ENCODE peak calls at places on chromosome 21, in eight cellular contexts. J is lung; E is OCI-LY7; V is HFF-Myc; D is HCT116; S is endothelial cell; I is CD8-positive, alpha-beta T cell; L is psoas muscle. U is an unnamed sample.

GRCh38 chr21:43693981-43694380 is 24.9 kb upstream of the PDXK start:
- DNase-seq in J (no peak), D (no peak), S (no peak), I (no peak), E (no peak), V (no peak), L (no peak), U (no peak)

GRCh38 chr21:21682172-21682571 is 684.0 kb downstream of the NCAM2 start:
- DNase-seq in S (no peak), E (no peak), V (peak; percentile 12), D (no peak), J (no peak), I (no peak), L (no peak), U (no peak)

GRCh38 chr21:43333301-43334062 is 93.4 kb downstream of the SIK1 start:
- DNase-seq in J (peak; percentile 74), I (no peak), S (peak; percentile 28), D (no peak), E (no peak), L (peak; percentile 69), V (peak; percentile 52), U (no peak)

GRCh38 chr21:37060296-37060695 is 12.6 kb downstream of the PIGP start:
- DNase-seq in V (peak; percentile 95), E (peak; percentile 26), D (peak; percentile 82), L (peak; percentile 36), I (no peak), J (peak; percentile 53), S (no peak), U (no peak)

GRCh38 chr21:42614811-42615342 is 38.5 kb upstream of the PDE9A start:
- DNase-seq in I (peak; percentile 31), E (peak; percentile 18), S (no peak), V (no peak), J (peak; percentile 62), L (no peak), D (no peak), U (peak; percentile 58)

GRCh38 chr21:36738489-36739126 is 39.7 kb downstream of the SIM2 start:
- DNase-seq in L (no peak), E (no peak), S (no peak), V (no peak), J (no peak), D (no peak), I (no peak), U (no peak)

GRCh38 chr21:42558846-42559245 is 45.2 kb downstream of the SLC37A1 start:
- DNase-seq in V (no peak), D (no peak), I (no peak), L (no peak), J (no peak), E (no peak), S (no peak), U (no peak)

GRCh38 chr21:40602105-40602504 is 244.9 kb downstream of the DSCAM start:
- DNase-seq in S (no peak), E (no peak), L (peak; percentile 16), V (no peak), J (no peak), D (no peak), I (no peak), U (no peak)

GRCh38 chr21:42595281-42596187 is 57.9 kb upstream of the PDE9A start:
- DNase-seq in D (no peak), L (no peak), V (no peak), S (no peak), E (no peak), I (no peak), J (no peak), U (no peak)

GRCh38 chr21:30448514-30448913 is 8.4 kb downstream of the KRTAP15-1 start:
- DNase-seq in L (no peak), I (no peak), S (no peak), J (no peak), D (no peak), E (no peak), V (no peak), U (no peak)

GRCh38 chr21:30439975-30440374 is at the start of gene KRTAP15-1:
- DNase-seq in L (no peak), I (no peak), E (no peak), S (no peak), J (no peak), V (no peak), D (no peak), U (no peak)

GRCh38 chr21:30443226-30443625 is 3.2 kb downstream of the KRTAP15-1 start:
- DNase-seq in E (no peak), L (no peak), J (no peak), I (no peak), S (no peak), D (no peak), V (no peak), U (no peak)

GRCh38 chr21:30446969-30447368 is 6.9 kb downstream of the KRTAP15-1 start:
- DNase-seq in L (no peak), D (no peak), S (no peak), I (no peak), V (no peak), E (no peak), J (no peak), U (no peak)

GRCh38 chr21:30444204-30444603 is 4.1 kb downstream of the KRTAP15-1 start:
- DNase-seq in D (no peak), V (no peak), S (peak; percentile 40), J (no peak), I (no peak), E (no peak), L (no peak), U (no peak)
- TF ChIP-seq CTCF in D (no peak), V (no peak), S (no peak), J (no peak), I (no peak), E (no peak), L (no peak), U (no peak)

GRCh38 chr21:38833122-38833521 is 27.4 kb downstream of the ETS2 start:
- DNase-seq in S (no peak), D (no peak), I (no peak), E (no peak), J (no peak), V (no peak), L (no peak), U (no peak)
- TF ChIP-seq CTCF in S (no peak), D (no peak), I (no peak), E (no peak), J (no peak), V (no peak), L (no peak), U (no peak)

GRCh38 chr21:45632897-45633260 is 10.6 kb upstream of the PCBP3 start:
- DNase-seq in D (no peak), L (no peak), S (no peak), V (no peak), E (no peak), I (no peak), J (no peak), U (no peak)

GRCh38 chr21:45630876-45631275 is 12.6 kb upstream of the PCBP3 start:
- DNase-seq in J (no peak), L (no peak), E (no peak), D (no peak), I (no peak), S (no peak), V (no peak), U (no peak)

GRCh38 chr21:45632165-45632896 is 11.2 kb upstream of the PCBP3 start:
- DNase-seq in J (no peak), E (peak; percentile 85), S (no peak), V (no peak), D (no peak), L (no peak), I (no peak), U (no peak)

GRCh38 chr21:45630066-45630694 is 13.3 kb upstream of the PCBP3 start:
- DNase-seq in E (no peak), I (no peak), S (no peak), D (no peak), V (no peak), J (no peak), L (no peak), U (no peak)

GRCh38 chr21:45631540-45631939 is 12.0 kb upstream of the PCBP3 start:
- DNase-seq in E (no peak), V (no peak), S (no peak), I (no peak), D (no peak), L (no peak), J (no peak), U (no peak)
- TF ChIP-seq CTCF in E (no peak), V (no peak), S (no peak), I (no peak), D (no peak), L (no peak), J (no peak), U (no peak)

GRCh38 chr21:17513214-17514123 is 626 bp downstream of the CXADR start:
- DNase-seq in S (peak; percentile 37), D (no peak), E (peak; percentile 57), L (no peak), J (peak; percentile 35), V (no peak), I (no peak), U (peak; percentile 31)
- TF ChIP-seq CTCF in S (no peak), D (no peak), E (peak; percentile 53), L (no peak), J (no peak), V (no peak), I (no peak), U (no peak)

GRCh38 chr21:25427828-25428227 is 179.5 kb downstream of the MRPL39 start:
- DNase-seq in E (no peak), D (no peak), J (no peak), S (no peak), V (no peak), L (no peak), I (no peak), U (no peak)
- TF ChIP-seq CTCF in E (no peak), D (no peak), J (no peak), S (no peak), V (no peak), L (no peak), I (no peak), U (no peak)

GRCh38 chr21:18041012-18041411 is 203.6 kb upstream of the CHODL start:
- DNase-seq in I (no peak), E (peak; percentile 20), L (no peak), J (no peak), D (no peak), S (peak; percentile 29), V (no peak), U (no peak)
- TF ChIP-seq CTCF in I (no peak), E (peak; percentile 80), L (peak; percentile 8), J (peak; percentile 10), D (no peak), S (no peak), V (peak; percentile 13), U (peak; percentile 34)

DNA sequence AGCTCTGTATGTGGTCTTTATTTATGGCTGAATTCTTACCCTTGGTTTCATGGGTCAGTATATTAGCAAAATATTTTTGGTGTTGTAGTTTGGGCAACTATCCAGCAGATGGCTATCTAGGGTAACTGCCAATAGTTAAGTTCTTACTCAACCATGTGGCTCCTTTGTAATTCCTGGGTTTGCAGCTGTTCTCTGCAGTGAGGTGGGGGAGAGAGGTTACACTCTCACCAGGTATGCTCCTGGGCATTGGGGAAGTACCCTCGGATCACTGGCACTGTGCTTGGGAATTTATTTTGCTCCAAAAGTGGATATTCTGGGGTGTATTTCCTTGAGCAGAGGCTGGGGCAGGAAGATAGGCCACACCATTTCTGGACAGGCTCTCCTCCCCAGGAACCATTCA is 436.7 kb upstream of the TMPRSS15 start:
- DNase-seq in V (no peak), S (no peak), E (peak; percentile 47), D (peak; percentile 0), L (no peak), I (no peak), J (no peak), U (no peak)
- TF ChIP-seq CTCF in V (peak; percentile 6), S (peak; percentile 57), E (peak; percentile 78), D (no peak), L (no peak), I (no peak), J (no peak), U (no peak)

GRCh38 chr21:26091480-26092018 is 79.0 kb downstream of the APP start:
- DNase-seq in J (no peak), L (no peak), I (no peak), S (no peak), D (no peak), V (no peak), E (no peak), U (no peak)
- TF ChIP-seq CTCF in J (no peak), L (no peak), I (no peak), S (no peak), D (no peak), V (peak; percentile 30), E (no peak), U (no peak)